ENCODE peak calls at places on chromosomes 12 and 14, in five cellular contexts. V is activated T-cell treated with anti-CD3 and anti-CD28 coated beads for 4 hours, I is esophagus squamous epithelium, C is left cardiac atrium, L is heart right ventricle. A is an unnamed sample.

GRCh38 chr12:129404556-129404955 is 499.3 kb downstream of the TMEM132D start:
- DNase-seq in C (no peak), L (no peak), V (no peak), I (no peak), A (no peak)

GRCh38 chr12:21852251-21852650 is 77.7 kb upstream of the KCNJ8 start:
- DNase-seq in C (no peak), I (no peak), L (no peak), V (no peak), A (no peak)

GRCh38 chr14:88791629-88792571 is 853 bp downstream of the EML5 start:
- DNase-seq in V (peak; percentile 3), L (peak; percentile 11), I (no peak), C (peak; percentile 24), A (no peak)

GRCh38 chr14:105484069-105484996 is 2.4 kb upstream of the CRIP1 start:
- DNase-seq in C (peak; percentile 86), I (no peak), V (peak; percentile 57), L (peak; percentile 67), A (no peak)

GRCh38 chr12:54497883-54498282 is 331 bp downstream of the NCKAP1L start:
- DNase-seq in V (no peak), L (no peak), I (no peak), C (no peak), A (no peak)

GRCh38 chr14:22008098-22008412 is 334.4 kb upstream of the OR4E1 start:
- DNase-seq in L (no peak), I (no peak), C (no peak), V (no peak), A (no peak)

GRCh38 chr14:22391908-22392307 is 197.1 kb downstream of the DAD1 start:
- DNase-seq in V (no peak), C (peak; percentile 62), L (peak; percentile 22), I (no peak), A (no peak)

GRCh38 chr12:106360400-106360994 is 2.9 kb downstream of the POLR3B start:
- DNase-seq in V (no peak), L (no peak), C (no peak), I (no peak), A (no peak)

GRCh38 chr12:100827901-100828520 is 33.4 kb downstream of the ANO4 start:
- DNase-seq in L (no peak), V (no peak), C (no peak), I (no peak), A (no peak)

A was measured in cortex of kidney.